ENCODE peak calls at places on chromosomes 3 and 15, in seven cellular contexts. B is B cell; Z is T47D; W is anterior cingulate cortex; L is GM20000; U is midbrain; D is naive thymus-derived CD8-positive, alpha-beta T cell. N is an unnamed sample.
A peak's percentile ranks its signal among the peaks of the same experiment; 100 is the strongest.

GRCh38 chr3:50542177-50543034 is 25.1 kb downstream of the C3orf18 start:
- DNase-seq in L (peak; percentile 80), W (peak; percentile 84), U (peak; percentile 81), Z (peak; percentile 84), B (peak; percentile 73), D (peak; percentile 61), N (peak; percentile 54)

GRCh38 chr3:67569324-67569723 is 85.1 kb downstream of the SUCLG2 start:
- DNase-seq in W (no peak), U (no peak), B (no peak), Z (no peak), L (no peak), D (no peak), N (no peak)

GRCh38 chr3:25831578-25831977 is 41.7 kb downstream of the OXSM start:
- DNase-seq in W (no peak), U (no peak), D (no peak), L (no peak), Z (no peak), B (no peak), N (no peak)

GRCh38 chr3:161217496-161217895 is 3.6 kb upstream of the NMD3 start:
- DNase-seq in L (no peak), W (no peak), U (no peak), B (no peak), Z (no peak), D (no peak), N (no peak)

GRCh38 chr3:153927107-153927506 is 194.1 kb upstream of the ARHGEF26 start:
- DNase-seq in D (no peak), W (no peak), U (peak; percentile 11), B (no peak), L (peak; percentile 7), Z (no peak), N (peak; percentile 60)

GRCh38 chr3:13022348-13023250 is 50.6 kb downstream of the IQSEC1 start:
- DNase-seq in B (peak; percentile 70), L (peak; percentile 67), Z (no peak), U (peak; percentile 17), D (no peak), W (peak; percentile 39), N (no peak)

GRCh38 chr3:149373235-149374125 is 4.0 kb downstream of the TM4SF1 start:
- DNase-seq in U (no peak), D (no peak), B (no peak), Z (no peak), L (no peak), W (no peak), N (no peak)

GRCh38 chr3:194971009-194971408 is 285.3 kb downstream of the FAM43A start:
- DNase-seq in L (no peak), W (no peak), B (no peak), U (no peak), D (no peak), Z (no peak), N (no peak)

GRCh38 chr3:67601919-67602608 is 52.3 kb downstream of the SUCLG2 start:
- DNase-seq in Z (no peak), W (no peak), L (no peak), D (peak; percentile 10), U (no peak), B (no peak), N (no peak)

GRCh38 chr3:141100112-141100511 is 49.0 kb downstream of the SPSB4 start:
- DNase-seq in L (no peak), W (no peak), D (no peak), U (no peak), B (no peak), Z (no peak), N (no peak)

GRCh38 chr15:69766156-69766555 is 313.5 kb downstream of the RPLP1 start:
- DNase-seq in L (no peak), D (no peak), U (no peak), B (no peak), Z (no peak), W (no peak), N (no peak)

GRCh38 chr3:13808576-13808975 is 71.3 kb downstream of the WNT7A start:
- DNase-seq in D (no peak), W (no peak), Z (no peak), B (no peak), L (no peak), U (no peak), N (no peak)

GRCh38 chr15:83379574-83379973 is 67.6 kb upstream of the SH3GL3 start:
- DNase-seq in B (no peak), W (no peak), D (no peak), L (no peak), U (no peak), Z (no peak), N (no peak)

GRCh38 chr15:99324082-99324620 is 72.9 kb downstream of the LRRC28 start:
- DNase-seq in D (no peak), L (peak; percentile 14), U (no peak), W (no peak), B (peak; percentile 3), Z (no peak), N (no peak)

GRCh38 chr3:13260259-13261103 is 159.6 kb downstream of the NUP210 start:
- DNase-seq in B (no peak), L (no peak), U (no peak), D (no peak), Z (no peak), W (no peak), N (no peak)

GRCh38 chr3:125050486-125051172 is 5.2 kb downstream of the HEG1 start:
- DNase-seq in Z (no peak), W (no peak), L (no peak), U (no peak), B (no peak), D (no peak), N (peak; percentile 72)

GRCh38 chr15:49815937-49816336 is 195.1 kb downstream of the DTWD1 start:
- DNase-seq in U (no peak), B (no peak), L (no peak), W (peak; percentile 4), D (no peak), Z (no peak), N (peak; percentile 7)

GRCh38 chr3:140135461-140135860 is 200.5 kb downstream of the CLSTN2 start:
- DNase-seq in W (no peak), Z (no peak), D (no peak), U (no peak), L (no peak), B (no peak), N (no peak)

GRCh38 chr3:48397767-48398681 is 26.0 kb downstream of the FBXW12 start:
- DNase-seq in B (no peak), Z (no peak), L (no peak), U (no peak), W (no peak), D (no peak), N (no peak)

GRCh38 chr3:9224490-9224889 is 25.0 kb downstream of the SRGAP3 start:
- DNase-seq in B (no peak), U (no peak), D (no peak), L (peak; percentile 78), W (no peak), Z (no peak), N (no peak)

GRCh38 chr3:10912784-10913183 is 79.8 kb upstream of the SLC6A1 start:
- DNase-seq in Z (no peak), U (no peak), L (no peak), B (no peak), D (no peak), W (no peak), N (no peak)

GRCh38 chr3:14144423-14145075 is 19.7 kb downstream of the TMEM43 start:
- DNase-seq in U (peak; percentile 29), B (peak; percentile 81), L (peak; percentile 90), W (peak; percentile 30), D (peak; percentile 65), Z (peak; percentile 89), N (peak; percentile 83)

GRCh38 chr3:146499701-146500100 is 30.3 kb upstream of the PLSCR2 start:
- DNase-seq in U (no peak), Z (no peak), D (no peak), B (no peak), L (no peak), W (no peak), N (no peak)

GRCh38 chr15:38414351-38414750 is 39.6 kb upstream of the FAM98B start:
- DNase-seq in L (peak; percentile 19), U (peak; percentile 68), W (peak; percentile 64), Z (peak; percentile 48), B (no peak), D (no peak), N (peak; percentile 64)

GRCh38 chr15:70569139-70569717 is 194.1 kb downstream of the UACA start:
- DNase-seq in B (no peak), Z (peak; percentile 48), U (peak; percentile 40), L (no peak), W (no peak), D (no peak), N (peak; percentile 78)

GRCh38 chr3:56593455-56594158 is 36.6 kb downstream of the CCDC66 start:
- DNase-seq in B (no peak), U (no peak), L (no peak), Z (no peak), W (no peak), D (peak; percentile 56), N (no peak)

GRCh38 chr15:77040673-77041072 is 30.2 kb downstream of the TSPAN3 start:
- DNase-seq in B (no peak), Z (no peak), W (no peak), L (no peak), D (no peak), U (no peak), N (no peak)

GRCh38 chr3:119494597-119494996 is 3.8 kb upstream of the TIMMDC1 start:
- DNase-seq in B (no peak), L (no peak), Z (no peak), U (no peak), D (no peak), W (no peak), N (no peak)

GRCh38 chr3:54047568-54047967 is 74.8 kb upstream of the CACNA2D3 start:
- DNase-seq in D (no peak), B (no peak), W (no peak), L (no peak), U (no peak), Z (no peak), N (no peak)

GRCh38 chr15:69668049-69668705 is 215.6 kb downstream of the RPLP1 start:
- DNase-seq in D (no peak), Z (no peak), L (no peak), B (peak; percentile 30), W (no peak), U (no peak), N (no peak)

GRCh38 chr3:126659915-126660886 is 5.3 kb upstream of the TXNRD3 start:
- DNase-seq in D (no peak), U (no peak), W (no peak), Z (peak; percentile 46), L (no peak), B (no peak), N (no peak)

GRCh38 chr15:33915571-33916407 is 52.5 kb upstream of the CHRM5 start:
- DNase-seq in U (no peak), W (no peak), B (no peak), L (no peak), D (no peak), Z (no peak), N (no peak)

GRCh38 chr3:25855281-25855680 is 65.4 kb downstream of the OXSM start:
- DNase-seq in W (no peak), B (no peak), Z (no peak), L (no peak), D (no peak), U (no peak), N (no peak)

GRCh38 chr15:65041787-65042186 is 3.4 kb upstream of the SLC51B start:
- DNase-seq in D (no peak), L (no peak), Z (no peak), B (no peak), U (no peak), W (no peak), N (no peak)

N was measured in pons.